ENCODE peak calls at places on chromosomes 2 and 18, in four cellular contexts. One of them, this sample, is unnamed.

GRCh38 chr2:42622943-42623676 is 54.7 kb downstream of the MTA3 start:
- DNase-seq in upper lobe of right lung: no peak
- DNase-seq in stomach: no peak
- DNase-seq in T-cell: no peak
- DNase-seq in this sample: no peak

GRCh38 chr2:218659258-218659987 is at the start of the genes BCS1L and ZNF142:
- DNase-seq in stomach: peak; percentile 92
- DNase-seq in upper lobe of right lung: peak; percentile 95
- DNase-seq in T-cell: peak; percentile 91
- DNase-seq in this sample: peak; percentile 97

GRCh38 chr2:29744976-29745375 is 176.4 kb downstream of the ALK start:
- DNase-seq in T-cell: no peak
- DNase-seq in stomach: no peak
- DNase-seq in upper lobe of right lung: no peak
- DNase-seq in this sample: no peak

GRCh38 chr2:16279201-16279570 is 338.8 kb downstream of the MYCN start:
- DNase-seq in upper lobe of right lung: no peak
- DNase-seq in stomach: no peak
- DNase-seq in T-cell: no peak
- DNase-seq in this sample: no peak

GRCh38 chr2:238096311-238097011 is 3.7 kb upstream of the ESPNL start:
- DNase-seq in upper lobe of right lung: peak; percentile 55
- DNase-seq in stomach: peak; percentile 23
- DNase-seq in T-cell: no peak
- DNase-seq in this sample: peak; percentile 31

GRCh38 chr2:120863661-120864320 is 128.1 kb downstream of the GLI2 start:
- DNase-seq in upper lobe of right lung: peak; percentile 60
- DNase-seq in stomach: peak; percentile 51
- DNase-seq in T-cell: no peak
- DNase-seq in this sample: no peak

GRCh38 chr18:63676526-63676925 is 14.8 kb upstream of the SERPINB3 start:
- DNase-seq in upper lobe of right lung: no peak
- DNase-seq in stomach: peak; percentile 41
- DNase-seq in T-cell: no peak
- DNase-seq in this sample: no peak

GRCh38 chr2:43174368-43175186 is 51.8 kb downstream of the ZFP36L2 start:
- DNase-seq in stomach: peak; percentile 34
- DNase-seq in upper lobe of right lung: no peak
- DNase-seq in T-cell: peak; percentile 91
- DNase-seq in this sample: peak; percentile 85

GRCh38 chr2:102839668-102840388 is 78.0 kb downstream of the TMEM182 start:
- DNase-seq in T-cell: no peak
- DNase-seq in stomach: no peak
- DNase-seq in upper lobe of right lung: no peak
- DNase-seq in this sample: no peak

GRCh38 chr2:150090031-150090430 is 397.4 kb downstream of the RND3 start:
- DNase-seq in upper lobe of right lung: no peak
- DNase-seq in stomach: no peak
- DNase-seq in T-cell: no peak
- DNase-seq in this sample: no peak

GRCh38 chr2:196268538-196269338 is 97.4 kb upstream of the STK17B start:
- DNase-seq in T-cell: no peak
- DNase-seq in stomach: no peak
- DNase-seq in upper lobe of right lung: no peak
- DNase-seq in this sample: no peak

This sample was measured in activated CD8-positive, alpha-beta memory T cell treated with anti-CD3 and anti-CD28 coated beads, Interleukin-2, amount 10 ng/mL, durations not matched to agents 7 days and 5 days.